ENCODE peak calls at places on chromosome 1, in four cellular contexts. One of them, this sample, is unnamed.
A peak's percentile ranks its signal among the peaks of the same experiment; 100 is the strongest.

GRCh38 chr1:160768295-160768657 is 27.7 kb upstream of the LY9 start:
- DNase-seq in A549: peak; percentile 53
- DNase-seq in HL-60: no peak
- DNase-seq in SK-N-SH: no peak
- DNase-seq in this sample: peak; percentile 69

GRCh38 chr1:63789856-63790605 is 16.2 kb downstream of the ROR1 start:
- DNase-seq in A549: no peak
- DNase-seq in HL-60: no peak
- DNase-seq in SK-N-SH: no peak
- DNase-seq in this sample: peak; percentile 62

GRCh38 chr1:39890880-39891279 is 7.6 kb upstream of the TRIT1 start:
- DNase-seq in A549: no peak
- DNase-seq in HL-60: no peak
- DNase-seq in SK-N-SH: no peak
- DNase-seq in this sample: no peak

GRCh38 chr1:181479137-181479745 is 4.1 kb upstream of the CACNA1E start:
- DNase-seq in A549: peak; percentile 67
- DNase-seq in HL-60: peak; percentile 45
- DNase-seq in SK-N-SH: peak; percentile 78
- DNase-seq in this sample: peak; percentile 79

GRCh38 chr1:159779403-159779851 is 1.3 kb upstream of the DUSP23 start:
- DNase-seq in A549: no peak
- DNase-seq in HL-60: no peak
- DNase-seq in SK-N-SH: no peak
- DNase-seq in this sample: no peak

GRCh38 chr1:68051475-68051874 is 1.0 kb upstream of the DIRAS3 start:
- DNase-seq in A549: no peak
- DNase-seq in HL-60: no peak
- DNase-seq in SK-N-SH: peak; percentile 78
- DNase-seq in this sample: peak; percentile 81

GRCh38 chr1:177082855-177083741 is 81.4 kb downstream of the ASTN1 start:
- DNase-seq in A549: no peak
- DNase-seq in HL-60: no peak
- DNase-seq in SK-N-SH: peak; percentile 50
- DNase-seq in this sample: no peak

GRCh38 chr1:205122489-205122882 is 708 bp upstream of the RBBP5 start:
- DNase-seq in A549: no peak
- DNase-seq in HL-60: no peak
- DNase-seq in SK-N-SH: no peak
- DNase-seq in this sample: no peak

GRCh38 chr1:58619286-58620054 is 42.4 kb upstream of the TACSTD2 start:
- DNase-seq in A549: no peak
- DNase-seq in HL-60: no peak
- DNase-seq in SK-N-SH: no peak
- DNase-seq in this sample: peak; percentile 22

GRCh38 chr1:156692958-156693857 is 12.2 kb downstream of the CRABP2 start:
- DNase-seq in A549: no peak
- DNase-seq in HL-60: no peak
- DNase-seq in SK-N-SH: no peak
- DNase-seq in this sample: peak; percentile 100

GRCh38 chr1:111704776-111705175 is 34.4 kb downstream of the INKA2 start:
- DNase-seq in A549: no peak
- DNase-seq in HL-60: no peak
- DNase-seq in SK-N-SH: no peak
- DNase-seq in this sample: no peak

GRCh38 chr1:243693764-243694163 is 156.3 kb downstream of the AKT3 start:
- DNase-seq in A549: no peak
- DNase-seq in HL-60: no peak
- DNase-seq in SK-N-SH: no peak
- DNase-seq in this sample: no peak

DNA sequence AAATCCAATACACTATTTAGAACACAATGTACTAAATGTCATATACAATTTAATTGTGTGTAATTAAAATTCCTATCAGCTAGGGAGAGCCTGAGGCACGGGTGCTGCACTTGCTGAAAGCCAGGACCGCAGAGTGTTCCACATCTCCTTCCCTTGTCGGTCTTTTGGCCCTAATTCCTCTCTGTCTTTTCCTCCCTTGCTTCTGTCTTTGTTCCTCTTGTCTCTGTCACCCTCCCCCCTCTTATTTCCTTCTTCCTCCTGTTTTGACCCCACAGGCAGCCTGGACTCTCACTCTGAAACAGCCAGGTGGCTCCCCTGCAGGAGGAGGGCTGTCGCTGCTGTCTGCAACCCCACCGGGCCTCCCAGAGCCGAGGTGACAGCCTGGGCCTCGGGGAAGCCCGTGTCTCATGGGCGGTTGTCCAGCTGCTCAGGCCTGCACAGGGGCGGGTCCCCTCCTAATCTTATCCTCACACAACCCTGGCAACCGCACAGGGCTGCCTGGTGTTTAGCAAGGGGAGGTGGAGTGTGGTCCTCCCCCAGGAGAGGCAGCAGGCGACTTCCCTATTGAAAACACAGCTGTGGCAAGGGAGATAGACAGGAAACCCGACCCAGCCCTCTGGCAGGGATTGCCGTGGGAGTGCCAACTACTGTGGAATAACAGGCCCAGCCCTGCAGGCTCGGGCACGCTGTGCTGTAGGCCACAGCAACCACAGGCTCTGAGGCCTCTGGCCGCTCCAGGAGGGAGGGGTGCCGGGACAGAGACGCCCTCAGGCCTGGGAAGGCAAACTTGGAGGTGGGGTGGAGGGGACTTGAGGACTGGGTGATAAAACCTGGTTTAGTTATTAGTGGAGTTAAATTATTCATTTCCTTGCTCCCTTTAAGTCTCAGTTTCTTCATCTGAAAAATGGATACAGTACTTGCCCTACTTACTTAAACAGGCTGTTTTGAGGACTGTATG is 68.8 kb upstream of the WDR26 start:
- DNase-seq in A549: peak; percentile 31
- DNase-seq in HL-60: peak; percentile 97
- DNase-seq in SK-N-SH: peak; percentile 89
- DNase-seq in this sample: peak; percentile 87
- TF ChIP-seq REST in A549: no peak
- TF ChIP-seq REST in HL-60: peak; percentile 58
- TF ChIP-seq REST in SK-N-SH: no peak
- TF ChIP-seq REST in this sample: no peak

GRCh38 chr1:11788549-11789053 is 17.2 kb downstream of the MTHFR start:
- DNase-seq in A549: no peak
- DNase-seq in HL-60: no peak
- DNase-seq in SK-N-SH: no peak
- DNase-seq in this sample: no peak

GRCh38 chr1:11792106-11792505 is 13.7 kb downstream of the MTHFR start:
- DNase-seq in A549: no peak
- DNase-seq in HL-60: no peak
- DNase-seq in SK-N-SH: no peak
- DNase-seq in this sample: no peak

GRCh38 chr1:11789126-11790067 is 16.4 kb downstream of the MTHFR start:
- DNase-seq in A549: no peak
- DNase-seq in HL-60: no peak
- DNase-seq in SK-N-SH: no peak
- DNase-seq in this sample: no peak

GRCh38 chr1:11790101-11790879 is 15.5 kb downstream of the MTHFR start:
- DNase-seq in A549: no peak
- DNase-seq in HL-60: no peak
- DNase-seq in SK-N-SH: no peak
- DNase-seq in this sample: no peak

GRCh38 chr1:11790880-11791715 is 14.7 kb downstream of the MTHFR start:
- DNase-seq in A549: peak; percentile 71
- DNase-seq in HL-60: no peak
- DNase-seq in SK-N-SH: no peak
- DNase-seq in this sample: no peak
- TF ChIP-seq REST in A549: no peak
- TF ChIP-seq REST in HL-60: no peak
- TF ChIP-seq REST in SK-N-SH: no peak
- TF ChIP-seq REST in this sample: no peak

GRCh38 chr1:19720973-19721372 is 56.3 kb downstream of the HTR6 start:
- DNase-seq in A549: no peak
- DNase-seq in HL-60: no peak
- DNase-seq in SK-N-SH: no peak
- DNase-seq in this sample: peak; percentile 52
- TF ChIP-seq REST in A549: no peak
- TF ChIP-seq REST in HL-60: no peak
- TF ChIP-seq REST in SK-N-SH: no peak
- TF ChIP-seq REST in this sample: no peak

DNA sequence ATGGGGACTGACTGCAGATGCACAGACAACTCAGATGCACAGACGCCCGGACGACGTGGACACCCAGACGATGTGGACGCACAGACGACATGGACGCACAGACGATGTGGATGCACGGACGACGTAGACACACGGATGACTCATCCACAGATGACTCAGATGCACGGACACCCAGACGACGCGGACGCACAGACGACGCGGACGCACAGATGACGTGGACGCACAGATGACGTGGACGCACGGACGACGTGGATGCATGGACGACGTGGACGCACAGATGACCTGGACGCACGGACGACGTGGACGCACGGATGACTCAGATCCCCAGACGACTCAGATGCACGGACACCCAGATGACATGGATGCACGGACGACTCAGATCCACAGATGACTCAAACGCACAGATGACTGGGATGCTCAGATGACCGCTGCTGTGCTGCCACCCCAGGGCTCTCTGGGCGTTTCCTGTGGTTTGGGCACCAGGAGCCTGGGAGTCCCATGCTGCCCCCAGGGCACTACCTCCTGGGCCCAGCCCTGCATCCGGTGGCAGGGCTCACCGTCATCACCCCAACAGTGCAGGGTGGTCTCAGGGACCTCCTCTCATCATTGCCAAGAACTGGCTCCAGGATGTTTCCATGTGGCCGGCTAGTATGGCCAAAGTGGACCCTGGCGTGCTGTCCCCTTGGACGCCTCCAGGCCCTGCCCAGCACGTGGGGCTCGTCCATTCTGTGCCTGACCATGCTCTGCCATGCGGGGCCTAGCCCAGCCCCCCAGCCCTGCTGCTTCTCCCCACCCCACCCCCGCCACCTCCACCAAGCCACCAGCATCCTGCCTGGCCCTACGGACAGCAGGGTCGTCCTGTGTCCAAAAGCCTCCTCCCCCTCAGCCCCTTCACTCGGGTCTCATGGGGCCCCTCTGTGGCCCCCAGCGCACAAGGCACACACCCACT is 14.0 kb downstream of the FAAP20 start:
- DNase-seq in A549: no peak
- DNase-seq in HL-60: no peak
- DNase-seq in SK-N-SH: no peak
- DNase-seq in this sample: no peak
- TF ChIP-seq REST in A549: no peak
- TF ChIP-seq REST in HL-60: no peak
- TF ChIP-seq REST in SK-N-SH: no peak
- TF ChIP-seq REST in this sample: no peak

DNA sequence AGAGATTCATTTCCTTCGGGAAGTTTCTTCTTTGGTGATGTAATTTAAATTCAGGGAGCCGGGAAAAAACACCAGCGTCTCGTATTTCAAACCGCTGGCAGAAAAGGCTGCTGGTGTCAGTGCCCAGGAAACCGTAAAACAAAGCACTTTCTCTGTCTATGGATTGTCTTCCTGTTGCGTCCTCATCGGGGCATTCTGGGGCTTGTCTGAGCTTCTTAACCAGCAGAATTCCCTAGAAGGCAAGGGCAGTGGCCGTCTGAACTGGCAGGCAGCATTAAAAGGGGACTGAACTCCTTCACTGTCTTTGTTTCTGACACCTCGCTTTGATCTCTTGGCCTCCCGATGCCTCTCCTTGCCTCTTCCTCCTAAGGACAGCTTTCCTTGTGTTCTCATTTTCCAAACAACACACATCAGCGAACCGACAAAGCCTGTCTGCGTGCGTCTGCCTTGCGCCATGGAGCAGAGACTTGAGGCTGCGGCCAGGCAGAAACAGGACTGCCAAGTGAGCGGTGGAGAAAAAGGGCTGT is 391.6 kb upstream of the VAMP3 start:
- DNase-seq in A549: no peak
- DNase-seq in HL-60: no peak
- DNase-seq in SK-N-SH: no peak
- DNase-seq in this sample: peak; percentile 85
- TF ChIP-seq REST in A549: no peak
- TF ChIP-seq REST in HL-60: no peak
- TF ChIP-seq REST in SK-N-SH: no peak
- TF ChIP-seq REST in this sample: no peak

GRCh38 chr1:201650608-201650933 is 111.6 kb downstream of the NAV1 start:
- DNase-seq in A549: no peak
- DNase-seq in HL-60: no peak
- DNase-seq in SK-N-SH: no peak
- DNase-seq in this sample: no peak
- TF ChIP-seq REST in A549: no peak
- TF ChIP-seq REST in HL-60: no peak
- TF ChIP-seq REST in SK-N-SH: no peak
- TF ChIP-seq REST in this sample: no peak

GRCh38 chr1:93847811-93848288 is 31.2 kb downstream of the DNTTIP2 start:
- DNase-seq in A549: peak; percentile 83
- DNase-seq in HL-60: peak; percentile 62
- DNase-seq in SK-N-SH: peak; percentile 77
- DNase-seq in this sample: peak; percentile 88
- TF ChIP-seq REST in A549: no peak
- TF ChIP-seq REST in HL-60: no peak
- TF ChIP-seq REST in SK-N-SH: no peak
- TF ChIP-seq REST in this sample: no peak

This sample was measured in GM23338.